ENCODE peak calls at places on chromosome 2, in six cellular contexts. I, U, B, C, X and G are unnamed samples.

GRCh38 chr2:174325932-174326879 is 8.5 kb upstream of the SP9 start:
- DNase-seq in U (no peak), X (no peak), B (no peak), I (no peak), C (peak; percentile 86), G (no peak)

GRCh38 chr2:240713071-240713927 is 21.6 kb downstream of the AQP12A start:
- DNase-seq in U (no peak), X (no peak), C (no peak), I (no peak), B (no peak), G (no peak)

GRCh38 chr2:44397447-44397846 is 35.7 kb downstream of the CAMKMT start:
- DNase-seq in X (no peak), I (no peak), B (no peak), C (no peak), U (no peak), G (no peak)

GRCh38 chr2:217916504-217917254 is 86.1 kb downstream of the TNS1 start:
- DNase-seq in B (no peak), I (peak; percentile 82), C (no peak), X (no peak), U (no peak), G (no peak)

GRCh38 chr2:224971214-224971613 is 71.1 kb downstream of the DOCK10 start:
- DNase-seq in B (peak; percentile 34), U (no peak), X (no peak), I (no peak), C (no peak), G (peak; percentile 90)

GRCh38 chr2:44269831-44270230 is 5.4 kb upstream of the SLC3A1 start:
- DNase-seq in B (no peak), I (no peak), C (no peak), U (no peak), X (no peak), G (peak; percentile 32)

GRCh38 chr2:156480376-156480775 is 44.2 kb downstream of the GPD2 start:
- DNase-seq in X (no peak), U (no peak), C (no peak), B (no peak), I (no peak), G (no peak)

GRCh38 chr2:215826838-215827441 is 186.4 kb downstream of the MREG start:
- DNase-seq in X (no peak), B (no peak), U (no peak), C (no peak), I (no peak), G (no peak)

GRCh38 chr2:188668017-188668663 is 306.0 kb upstream of the COL3A1 start:
- DNase-seq in X (no peak), B (peak; percentile 64), I (peak; percentile 59), C (no peak), U (no peak), G (peak; percentile 2)

GRCh38 chr2:96093528-96093927 is 22.8 kb downstream of the ADRA2B start:
- DNase-seq in X (no peak), I (no peak), U (no peak), C (peak; percentile 50), B (no peak), G (no peak)

GRCh38 chr2:44155577-44156446 is 12.9 kb upstream of the PPM1B start:
- DNase-seq in U (no peak), I (no peak), X (no peak), B (no peak), C (no peak), G (no peak)

GRCh38 chr2:240649331-240649730 is 24.1 kb downstream of the GPR35 start:
- DNase-seq in B (no peak), U (no peak), X (no peak), C (no peak), I (peak; percentile 25), G (no peak)

GRCh38 chr2:103873719-103874359 is 980.1 kb upstream of the POU3F3 start:
- DNase-seq in U (no peak), X (no peak), B (no peak), C (no peak), I (no peak), G (no peak)

GRCh38 chr2:124316875-124317605 is 292.0 kb downstream of the CNTNAP5 start:
- DNase-seq in U (no peak), I (no peak), C (no peak), X (no peak), B (no peak), G (no peak)

GRCh38 chr2:232980683-232981082 is 32.4 kb downstream of the NGEF start:
- DNase-seq in I (no peak), X (no peak), U (no peak), C (no peak), B (no peak), G (no peak)

GRCh38 chr2:158104903-158105302 is 3.2 kb downstream of the UPP2 start:
- DNase-seq in U (no peak), C (no peak), I (no peak), B (no peak), X (no peak), G (no peak)

GRCh38 chr2:70887550-70888229 is 48.0 kb upstream of the ATP6V1B1 start:
- DNase-seq in U (peak; percentile 25), I (no peak), B (peak; percentile 56), X (no peak), C (peak; percentile 62), G (no peak)

GRCh38 chr2:62410015-62410453 is 96.0 kb downstream of the TMEM17 start:
- DNase-seq in X (no peak), C (no peak), U (no peak), I (no peak), B (no peak), G (no peak)

GRCh38 chr2:206855585-206856433 is 83.5 kb upstream of the CPO start:
- DNase-seq in I (no peak), B (no peak), X (no peak), C (no peak), U (no peak), G (no peak)

DNA sequence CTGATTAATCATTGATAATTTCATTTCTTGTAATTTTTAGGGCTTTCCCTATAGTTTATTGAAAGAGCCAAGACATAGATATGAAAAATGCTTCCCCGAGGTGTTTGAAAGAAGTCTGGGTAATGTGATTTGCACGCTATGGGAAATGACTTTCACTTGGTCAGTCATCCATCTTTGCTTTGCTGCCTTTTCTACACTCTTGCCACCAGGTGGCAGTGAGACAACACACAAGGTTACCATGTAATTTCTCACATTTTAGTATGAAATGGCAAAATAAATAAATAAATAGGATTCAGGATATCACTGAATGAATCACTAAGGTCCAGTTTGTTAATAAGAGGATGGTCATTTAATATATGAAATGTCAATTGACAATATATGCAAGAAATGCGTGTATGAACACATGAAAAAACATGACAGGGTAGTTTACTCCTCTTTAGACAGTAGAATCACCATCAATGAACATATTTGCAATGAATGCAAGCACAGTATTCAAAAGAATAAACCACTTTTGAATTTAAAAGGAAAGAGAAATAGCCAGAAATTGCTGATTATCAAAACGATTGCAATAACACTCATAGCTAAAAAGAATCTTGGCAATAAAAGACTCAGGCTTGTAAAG is 52.2 kb upstream of the KCNH7 start:
- DNase-seq in U (no peak), C (no peak), B (peak; percentile 65), X (peak; percentile 47), I (no peak), G (peak; percentile 61)
- TF ChIP-seq CTCF in U (peak; percentile 9), C (peak; percentile 13), B (peak; percentile 85), X (peak; percentile 82), I (no peak), G (peak; percentile 52)

GRCh38 chr2:14641116-14641515 is 8.6 kb downstream of the LRATD1 start:
- DNase-seq in I (no peak), C (no peak), X (no peak), B (no peak), U (no peak), G (no peak)

GRCh38 chr2:14647714-14648113 is 15.2 kb downstream of the LRATD1 start:
- DNase-seq in C (no peak), B (no peak), U (no peak), X (no peak), I (no peak), G (no peak)

GRCh38 chr2:14638488-14638887 is 6.0 kb downstream of the LRATD1 start:
- DNase-seq in I (no peak), C (no peak), B (no peak), U (no peak), X (no peak), G (no peak)

GRCh38 chr2:14642499-14642898 is 10.0 kb downstream of the LRATD1 start:
- DNase-seq in B (no peak), X (no peak), I (no peak), U (no peak), C (no peak), G (no peak)
- TF ChIP-seq CTCF in B (no peak), X (peak; percentile 25), I (no peak), U (no peak), C (no peak), G (no peak)

DNA sequence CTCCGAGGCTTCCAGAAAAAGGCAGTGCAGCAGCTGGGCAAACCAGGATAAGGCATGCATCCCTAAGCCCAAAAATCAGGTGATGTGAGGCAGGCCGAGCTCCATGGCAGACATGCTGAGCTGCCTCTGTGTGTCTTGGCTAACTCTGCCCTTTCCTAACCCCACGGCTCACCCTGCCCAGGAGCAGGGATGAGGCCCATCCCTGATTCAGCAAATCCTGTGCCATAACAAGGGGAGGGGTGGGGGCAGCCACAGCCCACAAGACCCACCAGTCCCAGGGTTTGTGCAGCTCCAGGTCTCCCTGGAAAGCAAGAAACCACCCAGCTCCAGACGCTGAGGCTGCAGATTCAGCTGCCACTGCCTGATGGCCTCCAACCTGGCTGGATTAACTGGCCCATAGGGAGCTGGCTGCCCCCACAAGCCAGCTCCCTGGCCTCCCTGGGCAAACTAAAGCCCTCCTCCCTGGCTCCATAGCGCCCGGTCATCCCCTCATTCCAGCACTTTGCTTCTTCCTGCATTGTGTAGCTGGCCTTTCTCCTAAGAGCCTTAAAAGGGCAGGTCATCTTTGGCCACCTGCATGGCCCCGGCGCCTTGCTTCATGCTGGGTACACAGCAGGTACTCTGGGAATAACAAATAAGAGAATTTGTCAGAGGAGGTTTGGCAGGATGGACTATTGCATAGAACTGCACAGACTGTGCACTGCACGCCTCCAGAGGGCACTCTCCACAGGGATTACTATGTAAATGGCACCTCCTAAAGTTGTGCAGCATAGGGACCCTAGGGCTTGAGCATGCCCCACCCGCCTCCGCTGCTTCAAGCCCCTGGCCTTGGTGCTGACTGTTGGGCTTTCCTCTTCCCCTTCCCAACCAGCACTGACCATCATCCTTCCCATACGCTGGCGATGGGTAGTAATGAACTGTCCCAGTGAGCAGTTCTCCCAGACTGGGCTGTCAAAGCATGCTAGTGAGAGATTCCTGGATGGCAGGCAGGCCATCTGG is 10.7 kb downstream of the STEAP3 start:
- DNase-seq in C (no peak), X (no peak), B (peak; percentile 45), I (no peak), U (no peak), G (no peak)
- TF ChIP-seq CTCF in C (no peak), X (no peak), B (peak; percentile 30), I (no peak), U (no peak), G (peak; percentile 12)

GRCh38 chr2:36357506-36358316 is 2.1 kb downstream of the CRIM1 start:
- DNase-seq in U (no peak), C (no peak), X (no peak), B (peak; percentile 73), I (peak; percentile 83), G (peak; percentile 54)
- TF ChIP-seq CTCF in U (no peak), C (peak; percentile 30), X (peak; percentile 75), B (peak; percentile 59), I (no peak), G (peak; percentile 32)